ENCODE peak calls at places on chromosome 9, in five cellular contexts. R, T, H, F and O are unnamed samples.

GRCh38 chr9:10876333-10876732 is 263.5 kb upstream of the PTPRD start:
- DNase-seq in R (no peak), T (no peak), H (no peak), F (no peak), O (peak; percentile 35)

GRCh38 chr9:135960328-135961276 is 571 bp downstream of the UBAC1 start:
- DNase-seq in R (peak; percentile 27), T (no peak), H (no peak), F (no peak), O (peak; percentile 19)

GRCh38 chr9:128887914-128888350 is 6.0 kb downstream of the LRRC8A start:
- DNase-seq in R (no peak), T (peak; percentile 49), H (peak; percentile 51), F (no peak), O (peak; percentile 83)

GRCh38 chr9:26175264-26175663 is 497.0 kb upstream of the TUSC1 start:
- DNase-seq in R (no peak), T (no peak), H (no peak), F (no peak), O (no peak)

GRCh38 chr9:73773896-73774295 is 622.2 kb downstream of the ANXA1 start:
- DNase-seq in R (no peak), T (no peak), H (no peak), F (no peak), O (peak; percentile 33)

GRCh38 chr9:134224130-134224826 is 59.9 kb upstream of the RNU6ATAC start:
- DNase-seq in R (no peak), T (no peak), H (no peak), F (no peak), O (no peak)

GRCh38 chr9:136438548-136438908 is 1.1 kb downstream of the INPP5E start:
- DNase-seq in R (peak; percentile 40), T (no peak), H (no peak), F (no peak), O (peak; percentile 3)

GRCh38 chr9:8724284-8725018 is 924.9 kb upstream of the DMAC1 start:
- DNase-seq in R (peak; percentile 47), T (no peak), H (no peak), F (no peak), O (no peak)

GRCh38 chr9:94533155-94533554 is 21.7 kb upstream of the PCAT7 start:
- DNase-seq in R (no peak), T (no peak), H (no peak), F (no peak), O (no peak)
- TF ChIP-seq CTCF in R (no peak), T (no peak), H (no peak), F (no peak), O (no peak)

GRCh38 chr9:75333624-75334023 is 245.3 kb downstream of the OSTF1 start:
- DNase-seq in R (no peak), T (no peak), H (no peak), F (no peak), O (no peak)
- TF ChIP-seq CTCF in R (no peak), T (no peak), H (peak; percentile 30), F (peak; percentile 52), O (no peak)

GRCh38 chr9:93116049-93116961 is 17.7 kb downstream of the NINJ1 start:
- DNase-seq in R (peak; percentile 89), T (no peak), H (peak; percentile 81), F (peak; percentile 83), O (no peak)
- TF ChIP-seq CTCF in R (no peak), T (no peak), H (no peak), F (no peak), O (no peak)

GRCh38 chr9:105858877-105859276 is 164.5 kb downstream of the TMEM38B start:
- DNase-seq in R (no peak), T (no peak), H (no peak), F (no peak), O (no peak)

GRCh38 chr9:105854056-105854782 is 159.9 kb downstream of the TMEM38B start:
- DNase-seq in R (no peak), T (no peak), H (no peak), F (no peak), O (no peak)

GRCh38 chr9:105854783-105855709 is 160.7 kb downstream of the TMEM38B start:
- DNase-seq in R (no peak), T (no peak), H (no peak), F (no peak), O (no peak)

GRCh38 chr9:105858284-105858683 is 163.9 kb downstream of the TMEM38B start:
- DNase-seq in R (no peak), T (no peak), H (no peak), F (no peak), O (no peak)

DNA sequence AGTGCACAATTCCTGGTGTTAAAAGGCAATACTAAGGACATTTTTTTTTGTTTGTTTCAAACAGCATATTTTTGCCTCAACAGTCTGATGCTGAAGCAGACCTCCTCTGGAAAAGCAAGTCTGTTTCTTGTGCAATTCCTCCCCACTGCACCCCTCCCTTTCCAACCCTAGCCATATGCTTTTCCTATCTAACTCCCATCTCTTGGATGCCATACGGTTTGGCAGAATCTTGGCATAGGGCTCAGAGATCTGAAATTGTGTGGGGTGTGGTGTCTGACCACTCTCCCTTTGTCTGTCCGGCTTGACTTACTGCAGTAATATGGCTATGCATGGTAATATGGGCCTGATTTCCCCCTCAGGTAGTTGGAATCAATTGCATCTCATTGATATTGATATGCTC is 161.7 kb downstream of the TMEM38B start:
- DNase-seq in R (no peak), T (no peak), H (no peak), F (no peak), O (no peak)
- TF ChIP-seq CTCF in R (no peak), T (no peak), H (no peak), F (no peak), O (no peak)